ENCODE peak calls at places on chromosomes 16 and 17, in ten cellular contexts. N is CD4-positive, CD25-positive, alpha-beta regulatory T cell; J is mammary epithelial cell; E is activated naive CD4-positive, alpha-beta T cell treated with anti-CD3 and anti-CD28 coated beads for 36 hours; A is neural progenitor cell; M is progenitor cell of endocrine pancreas; I is neuronal stem cell; P is left lung; L is fibroblast of lung; C is kidney epithelial cell. K is an unnamed sample.

GRCh38 chr16:53704445-53704813 is 473 bp downstream of the FTO start:
- DNase-seq in L (no peak), J (no peak), I (no peak), C (no peak), E (no peak), M (no peak), N (no peak), A (peak; percentile 6), P (no peak), K (no peak)

GRCh38 chr16:88418869-88419268 is 34.2 kb upstream of the ZFPM1 start:
- DNase-seq in E (no peak), C (no peak), P (no peak), N (no peak), I (no peak), A (no peak), M (no peak), J (no peak), L (no peak), K (no peak)

GRCh38 chr17:38748329-38749221 is at the start of gene PCGF2:
- DNase-seq in I (peak; percentile 93), C (peak; percentile 63), J (peak; percentile 69), P (peak; percentile 90), L (peak; percentile 86), M (peak; percentile 82), N (no peak), A (peak; percentile 97), E (peak; percentile 25), K (peak; percentile 78)

GRCh38 chr16:65679785-65680184 is 557.9 kb upstream of the CDH11 start:
- DNase-seq in P (no peak), I (no peak), C (no peak), E (no peak), L (no peak), M (no peak), N (no peak), J (no peak), A (no peak), K (no peak)

GRCh38 chr17:58411408-58411894 is 5.9 kb downstream of the RNF43 start:
- DNase-seq in C (no peak), N (no peak), A (no peak), M (no peak), E (no peak), L (no peak), I (no peak), P (no peak), J (peak; percentile 59), K (no peak)

GRCh38 chr16:81526935-81527334 is 82.3 kb downstream of the CMIP start:
- DNase-seq in N (no peak), M (no peak), A (no peak), E (no peak), P (no peak), L (peak; percentile 86), J (peak; percentile 100), C (no peak), I (no peak), K (peak; percentile 93)

GRCh38 chr17:62825182-62825581 is 17.1 kb upstream of the MARCHF10 start:
- DNase-seq in N (no peak), L (no peak), A (no peak), P (no peak), E (no peak), M (no peak), J (no peak), C (no peak), I (no peak), K (no peak)

GRCh38 chr17:61570118-61570517 is 20.9 kb downstream of the NACA2 start:
- DNase-seq in E (no peak), A (no peak), J (no peak), P (no peak), M (no peak), L (peak; percentile 11), N (peak; percentile 18), C (no peak), I (no peak), K (peak; percentile 35)

GRCh38 chr16:19598805-19599204 is 43.3 kb downstream of the VPS35L start:
- DNase-seq in M (no peak), P (no peak), N (no peak), C (no peak), E (no peak), A (no peak), L (no peak), I (no peak), J (no peak), K (no peak)

GRCh38 chr17:71501716-71502115 is 619.1 kb upstream of the SOX9 start:
- DNase-seq in E (no peak), N (no peak), J (no peak), I (no peak), C (no peak), P (no peak), M (no peak), A (no peak), L (peak; percentile 23), K (peak; percentile 3)

GRCh38 chr16:75096730-75097129 is 19.9 kb downstream of the LDHD start:
- DNase-seq in I (no peak), C (no peak), M (no peak), J (peak; percentile 63), A (peak; percentile 47), P (peak; percentile 71), E (no peak), L (no peak), N (no peak), K (no peak)

GRCh38 chr17:79503440-79503839 is 107.4 kb downstream of the RBFOX3 start:
- DNase-seq in A (no peak), J (no peak), C (no peak), L (no peak), I (no peak), P (no peak), E (no peak), M (no peak), N (no peak), K (no peak)

GRCh38 chr16:47037396-47037745 is 63.9 kb upstream of the DNAJA2 start:
- DNase-seq in J (no peak), A (peak; percentile 48), C (no peak), M (no peak), I (no peak), N (peak; percentile 30), P (no peak), L (peak; percentile 21), E (peak; percentile 35), K (no peak)

GRCh38 chr17:55496094-55496881 is 15.0 kb downstream of the SMIM36 start:
- DNase-seq in L (peak; percentile 56), E (no peak), I (no peak), N (no peak), A (no peak), J (peak; percentile 67), C (no peak), P (no peak), M (no peak), K (peak; percentile 29)

GRCh38 chr17:57570740-57571344 is 174.3 kb downstream of the CCDC182 start:
- DNase-seq in J (no peak), N (no peak), E (no peak), I (no peak), A (no peak), P (peak; percentile 30), C (no peak), M (no peak), L (peak; percentile 25), K (no peak)

GRCh38 chr16:81489547-81490267 is 45.1 kb downstream of the CMIP start:
- DNase-seq in P (no peak), M (no peak), L (no peak), N (no peak), A (no peak), J (no peak), E (no peak), C (no peak), I (no peak), K (no peak)

GRCh38 chr16:1780677-1781072 is 1.7 kb downstream of the SPSB3 start:
- DNase-seq in M (no peak), N (no peak), P (no peak), L (no peak), A (no peak), I (no peak), C (no peak), J (no peak), E (no peak), K (no peak)

GRCh38 chr16:68242926-68243858 is 2.0 kb upstream of the PLA2G15 start:
- DNase-seq in N (no peak), E (no peak), P (no peak), J (no peak), I (no peak), L (no peak), M (no peak), A (no peak), C (no peak), K (no peak)

GRCh38 chr17:8004899-8005298 is 2.5 kb downstream of the GUCY2D start:
- DNase-seq in P (no peak), M (no peak), E (no peak), C (no peak), I (no peak), A (no peak), L (peak; percentile 90), J (no peak), N (no peak), K (no peak)

GRCh38 chr17:3012926-3013581 is 50.4 kb downstream of the OR1D5 start:
- DNase-seq in L (peak; percentile 35), M (peak; percentile 56), P (peak; percentile 79), E (peak; percentile 71), N (peak; percentile 45), I (peak; percentile 52), C (no peak), A (peak; percentile 80), J (peak; percentile 26), K (peak; percentile 39)

GRCh38 chr17:55322451-55322985 is 57.8 kb downstream of the HLF start:
- DNase-seq in E (no peak), L (no peak), N (no peak), M (no peak), J (no peak), I (no peak), C (no peak), A (no peak), P (no peak), K (no peak)

GRCh38 chr17:46774108-46774737 is 44.3 kb downstream of the WNT3 start:
- DNase-seq in A (no peak), M (no peak), P (no peak), N (no peak), I (no peak), E (no peak), L (no peak), C (no peak), J (no peak), K (no peak)

GRCh38 chr17:79761894-79762570 is 15.9 kb upstream of the CBX2 start:
- DNase-seq in P (peak; percentile 66), I (no peak), N (no peak), C (no peak), L (no peak), A (no peak), M (no peak), J (no peak), E (no peak), K (no peak)

GRCh38 chr16:72050769-72051464 is 3.4 kb upstream of the HP start:
- DNase-seq in E (no peak), P (no peak), L (peak; percentile 29), M (no peak), N (no peak), A (no peak), C (no peak), I (no peak), J (peak; percentile 43), K (no peak)

GRCh38 chr16:17266606-17267313 is 204.0 kb downstream of the XYLT1 start:
- DNase-seq in M (no peak), P (no peak), E (no peak), N (no peak), C (no peak), I (no peak), L (no peak), A (no peak), J (no peak), K (peak; percentile 14)

GRCh38 chr16:24114876-24115275 is 141.3 kb upstream of the CACNG3 start:
- DNase-seq in N (peak; percentile 31), J (no peak), P (no peak), C (no peak), M (no peak), A (no peak), E (no peak), I (no peak), L (no peak), K (no peak)

GRCh38 chr17:82244413-82245140 is 15.7 kb downstream of the SLC16A3 start:
- DNase-seq in I (no peak), C (no peak), J (no peak), M (no peak), P (peak; percentile 78), L (peak; percentile 33), A (no peak), E (peak; percentile 54), N (no peak), K (peak; percentile 38)

GRCh38 chr17:41835800-41836549 is at the start of gene NT5C3B:
- DNase-seq in A (peak; percentile 78), P (peak; percentile 86), M (peak; percentile 52), E (peak; percentile 52), L (peak; percentile 27), N (peak; percentile 50), C (no peak), I (peak; percentile 41), J (peak; percentile 9), K (peak; percentile 41)